ENCODE peak calls at places on chromosomes 12 and 14, in six cellular contexts. V is mesothelial cell of epicardium, F is HS-5, M is H7, X is astrocyte of the spinal cord, B is MV-4-11. A is an unnamed sample.

GRCh38 chr12:117098361-117099217 is 627 bp downstream of the TESC start:
- DNase-seq in F (no peak), V (no peak), M (peak; percentile 89), X (no peak), B (no peak), A (no peak)

GRCh38 chr14:52111583-52111982 is 42.7 kb upstream of the NID2 start:
- DNase-seq in V (no peak), X (peak; percentile 45), M (no peak), B (no peak), F (no peak), A (no peak)

GRCh38 chr14:35687335-35687939 is 121.7 kb downstream of the RALGAPA1 start:
- DNase-seq in V (no peak), F (peak; percentile 30), X (peak; percentile 65), M (peak; percentile 10), B (peak; percentile 19), A (no peak)

GRCh38 chr12:115543269-115543668 is 734.2 kb downstream of the MED13L start:
- DNase-seq in M (no peak), X (no peak), V (no peak), B (no peak), F (no peak), A (no peak)

GRCh38 chr12:98110516-98110915 is 404.9 kb upstream of the TMPO start:
- DNase-seq in M (no peak), F (no peak), V (no peak), B (no peak), X (no peak), A (no peak)

GRCh38 chr14:50719911-50720759 is 52.0 kb upstream of the SAV1 start:
- DNase-seq in F (no peak), V (no peak), X (no peak), B (no peak), M (no peak), A (no peak)

GRCh38 chr14:90140298-90140955 is 78.6 kb downstream of the KCNK13 start:
- DNase-seq in M (no peak), B (no peak), F (no peak), V (no peak), X (peak; percentile 67), A (no peak)

GRCh38 chr14:68947802-68948201 is 31.3 kb downstream of the ACTN1 start:
- DNase-seq in B (peak; percentile 77), F (no peak), V (no peak), X (no peak), M (no peak), A (no peak)

GRCh38 chr12:70835948-70836347 is 84.6 kb downstream of the PTPRR start:
- DNase-seq in B (no peak), F (no peak), V (no peak), M (no peak), X (no peak), A (no peak)

GRCh38 chr14:98182385-98183055 is 1089.5 kb downstream of the BCL11B start:
- DNase-seq in B (no peak), F (no peak), V (no peak), M (no peak), X (peak; percentile 61), A (no peak)

GRCh38 chr14:32364941-32365340 is 35.8 kb downstream of the AKAP6 start:
- DNase-seq in M (no peak), X (no peak), F (no peak), B (no peak), V (no peak), A (no peak)

GRCh38 chr12:46386877-46387629 is 14.5 kb upstream of the SLC38A2 start:
- DNase-seq in X (peak; percentile 13), M (peak; percentile 33), V (no peak), F (no peak), B (peak; percentile 93), A (no peak)

GRCh38 chr12:55651314-55651703 is 14.6 kb downstream of the OR10P1 start:
- DNase-seq in B (no peak), X (no peak), M (no peak), V (no peak), F (no peak), A (no peak)

GRCh38 chr12:80053048-80053790 is 46.1 kb upstream of the OTOGL start:
- DNase-seq in F (peak; percentile 31), B (no peak), M (no peak), V (no peak), X (peak; percentile 93), A (no peak)

GRCh38 chr12:77220586-77220985 is 155.2 kb upstream of the E2F7 start:
- DNase-seq in V (no peak), M (no peak), B (no peak), X (no peak), F (no peak), A (no peak)

GRCh38 chr12:24596768-24597388 is 352.0 kb downstream of the BCAT1 start:
- DNase-seq in B (peak; percentile 34), M (peak; percentile 57), F (no peak), V (no peak), X (peak; percentile 57), A (no peak)

GRCh38 chr12:4274396-4274959 is 916 bp downstream of the CCND2 start:
- DNase-seq in B (no peak), V (no peak), X (no peak), F (no peak), M (peak; percentile 70), A (no peak)

GRCh38 chr12:102757154-102757873 is 159.7 kb downstream of the PAH start:
- DNase-seq in B (peak; percentile 25), V (no peak), F (no peak), M (no peak), X (no peak), A (no peak)